ENCODE peak calls at places on chromosomes 2 and 18, in five cellular contexts. F, H, X, I and D are unnamed samples.

GRCh38 chr2:46352621-46353020 is 55.4 kb downstream of the EPAS1 start:
- DNase-seq in H (no peak), F (no peak), X (no peak), I (no peak), D (peak; percentile 36)

GRCh38 chr2:20625491-20625919 is 25.4 kb downstream of the HS1BP3 start:
- DNase-seq in F (no peak), H (no peak), I (no peak), X (peak; percentile 12), D (no peak)

GRCh38 chr2:31067259-31067658 is 71.0 kb downstream of the GALNT14 start:
- DNase-seq in H (no peak), F (no peak), X (no peak), I (no peak), D (peak; percentile 5)

GRCh38 chr2:101308432-101309210 is at the start of gene RNF149:
- DNase-seq in H (peak; percentile 88), I (peak; percentile 89), F (peak; percentile 94), X (peak; percentile 93), D (peak; percentile 89)

GRCh38 chr18:51997129-51997528 is 342.9 kb upstream of the DCC start:
- DNase-seq in X (no peak), I (no peak), H (no peak), F (no peak), D (no peak)

GRCh38 chr2:167990062-167990461 is 257.3 kb downstream of the STK39 start:
- DNase-seq in H (no peak), I (no peak), X (no peak), F (no peak), D (no peak)

GRCh38 chr2:152627010-152627957 is 90.0 kb downstream of the PRPF40A start:
- DNase-seq in H (peak; percentile 39), F (peak; percentile 28), X (no peak), I (peak; percentile 49), D (peak; percentile 69)

GRCh38 chr2:119455066-119455718 is 23.5 kb downstream of the TMEM37 start:
- DNase-seq in H (no peak), F (no peak), X (peak; percentile 28), I (no peak), D (peak; percentile 69)

GRCh38 chr2:15284601-15285000 is 276.5 kb downstream of the NBAS start:
- DNase-seq in F (no peak), H (no peak), I (no peak), X (no peak), D (no peak)

GRCh38 chr2:220353897-220354296 is 726.5 kb downstream of the SLC4A3 start:
- DNase-seq in X (no peak), F (no peak), H (peak; percentile 32), I (no peak), D (no peak)

GRCh38 chr18:8754995-8755955 is 49.9 kb downstream of the MTCL1 start:
- DNase-seq in I (no peak), H (peak; percentile 57), F (no peak), X (no peak), D (peak; percentile 78)

GRCh38 chr2:224147174-224147573 is 108.1 kb upstream of the SERPINE2 start:
- DNase-seq in H (no peak), I (no peak), X (no peak), F (no peak), D (no peak)

GRCh38 chr2:216222650-216223352 is 113.7 kb downstream of the XRCC5 start:
- DNase-seq in I (peak; percentile 85), X (no peak), H (peak; percentile 59), F (no peak), D (peak; percentile 14)

GRCh38 chr18:4541588-4541987 is 86.5 kb upstream of the DLGAP1 start:
- DNase-seq in F (no peak), H (no peak), I (no peak), X (no peak), D (no peak)

GRCh38 chr2:27158468-27158867 is 9.7 kb downstream of the TCF23 start:
- DNase-seq in F (no peak), I (no peak), X (no peak), H (no peak), D (no peak)

GRCh38 chr2:223735035-223735640 is 102.2 kb downstream of the AP1S3 start:
- DNase-seq in X (no peak), H (peak; percentile 38), F (no peak), I (no peak), D (peak; percentile 82)

GRCh38 chr2:186891219-186891621 is 42.2 kb upstream of the ZSWIM2 start:
- DNase-seq in H (no peak), I (no peak), F (no peak), X (no peak), D (peak; percentile 85)

GRCh38 chr2:197502201-197502600 is 2.0 kb downstream of the HSPE1 start:
- DNase-seq in H (no peak), F (no peak), I (no peak), X (no peak), D (no peak)

GRCh38 chr18:76578571-76579300 is 83.7 kb upstream of the ZNF516 start:
- DNase-seq in X (no peak), F (no peak), H (no peak), I (no peak), D (no peak)

GRCh38 chr2:31674446-31674845 is 93.7 kb upstream of the SRD5A2 start:
- DNase-seq in F (no peak), H (no peak), X (no peak), I (no peak), D (no peak)

GRCh38 chr2:95361216-95361980 is 41.1 kb upstream of the FAHD2A start:
- DNase-seq in H (no peak), F (no peak), I (no peak), X (no peak), D (no peak)

GRCh38 chr2:128573531-128573930 is 254.9 kb upstream of the HS6ST1 start:
- DNase-seq in F (no peak), I (no peak), X (no peak), H (no peak), D (no peak)

GRCh38 chr2:230712443-230713330 is at the start of gene CAB39:
- DNase-seq in X (peak; percentile 86), F (peak; percentile 94), H (peak; percentile 87), I (peak; percentile 91), D (peak; percentile 83)

GRCh38 chr2:129277611-129278010 is 701.9 kb upstream of the RAB6C start:
- DNase-seq in I (no peak), F (no peak), H (no peak), X (no peak), D (no peak)

GRCh38 chr18:72155327-72155726 is 388.8 kb downstream of the CBLN2 start:
- DNase-seq in F (no peak), H (no peak), X (no peak), I (no peak), D (no peak)

GRCh38 chr18:75418293-75418692 is 9.2 kb downstream of the SMIM21 start:
- DNase-seq in F (no peak), I (no peak), H (no peak), X (no peak), D (no peak)

GRCh38 chr2:125560855-125561254 is 1095.1 kb upstream of the GYPC start:
- DNase-seq in F (no peak), X (no peak), H (no peak), I (no peak), D (no peak)

GRCh38 chr2:68994864-68995263 is 18.1 kb upstream of the ANTXR1 start:
- DNase-seq in H (peak; percentile 50), X (no peak), F (no peak), I (no peak), D (peak; percentile 84)

GRCh38 chr2:122074201-122074600 is 318.8 kb downstream of the TSN start:
- DNase-seq in I (no peak), F (no peak), X (no peak), H (no peak), D (no peak)

GRCh38 chr2:25050128-25050527 is 8.3 kb downstream of the EFR3B start:
- DNase-seq in X (no peak), H (no peak), F (no peak), I (peak; percentile 24), D (no peak)

GRCh38 chr2:47720559-47720958 is 62.4 kb upstream of the MSH6 start:
- DNase-seq in X (no peak), F (no peak), I (no peak), H (no peak), D (no peak)

GRCh38 chr18:27118964-27119363 is 66.1 kb downstream of the CHST9 start:
- DNase-seq in F (no peak), I (no peak), H (no peak), X (no peak), D (no peak)

GRCh38 chr2:36789181-36789804 is 92.8 kb downstream of the VIT start:
- DNase-seq in H (no peak), I (no peak), F (no peak), X (no peak), D (no peak)

GRCh38 chr18:36993068-36993467 is 164.1 kb downstream of the KIAA1328 start:
- DNase-seq in F (no peak), X (no peak), H (peak; percentile 30), I (no peak), D (peak; percentile 54)

GRCh38 chr2:196963043-196963442 is 36.5 kb upstream of the PGAP1 start:
- DNase-seq in H (no peak), F (no peak), X (no peak), I (no peak), D (no peak)

GRCh38 chr2:207122914-207123744 is 42.6 kb downstream of the KLF7 start:
- DNase-seq in X (no peak), F (no peak), I (no peak), H (peak; percentile 46), D (no peak)

GRCh38 chr2:99933894-99934650 is 208.3 kb downstream of the AFF3 start:
- DNase-seq in F (no peak), I (no peak), H (no peak), X (no peak), D (no peak)
- TF ChIP-seq CTCF in F (no peak), I (no peak), H (no peak), X (no peak), D (no peak)

GRCh38 chr2:88070055-88070454 is 2.4 kb downstream of the SMYD1 start:
- DNase-seq in H (no peak), I (no peak), X (no peak), F (no peak), D (no peak)
- H3K4me3 ChIP-seq in H (no peak overlapping the region), I (no peak overlapping the region), X (no peak overlapping the region), F (peak overlapping the region; percentile 82), D (no peak overlapping the region)

GRCh38 chr2:39914949-39915348 is 135.9 kb upstream of the THUMPD2 start:
- DNase-seq in F (no peak), X (no peak), I (no peak), H (no peak), D (no peak)
- TF ChIP-seq CTCF in F (no peak), X (no peak), I (no peak), H (no peak), D (no peak)

GRCh38 chr2:170715932-170716777 is 1.0 kb downstream of the SP5 start:
- DNase-seq in I (no peak), X (no peak), F (no peak), H (no peak), D (no peak)
- H3K4me3 ChIP-seq in I (peak overlapping the region; percentile 70), X (peak overlapping the region; percentile 43), F (peak overlapping the region; percentile 36), H (peak overlapping the region; percentile 54), D (no peak overlapping the region)

GRCh38 chr2:211879323-211879722 is 659.3 kb downstream of the ERBB4 start:
- DNase-seq in H (no peak), F (no peak), I (peak; percentile 39), X (no peak), D (peak; percentile 37)
- TF ChIP-seq CTCF in H (no peak), F (no peak), I (peak; percentile 50), X (no peak), D (peak; percentile 17)